ENCODE peak calls at places on chromosome 13, in nine cellular contexts. H is stimulated activated CD8-positive, alpha-beta memory T cell treated with anti-CD3 and anti-CD28 coated beads, Interleukin-12 subunit alpha, Interleukin-12 subunit beta, amount 100 ng/mL, for 4 hours; D is T-helper 2 cell; E is NCI-H187; Q is dorsolateral prefrontal cortex; C is T-helper 17 cell; P is stimulated activated CD4-positive, alpha-beta T cell treated with anti-CD3 and anti-CD28 coated beads, Interleukin-15, amount 100 ng/mL, for 1 hour; B is GM13976; G is thoracic aorta. R is an unnamed sample.

GRCh38 chr13:19575230-19575629 is 13.9 kb upstream of the TPTE2 start:
- DNase-seq in H (no peak), D (no peak), E (no peak), Q (no peak), C (no peak), P (no peak), B (no peak), G (no peak), R (no peak)

GRCh38 chr13:37540228-37540627 is 58.3 kb downstream of the POSTN start:
- DNase-seq in H (no peak), D (no peak), E (no peak), Q (no peak), C (no peak), P (no peak), B (no peak), G (no peak), R (no peak)

GRCh38 chr13:113532156-113532806 is 41.8 kb upstream of the DCUN1D2 start:
- DNase-seq in H (no peak), D (no peak), E (no peak), Q (no peak), C (no peak), P (no peak), B (no peak), G (no peak), R (peak)

GRCh38 chr13:96141032-96141431 is 51.1 kb downstream of the HS6ST3 start:
- DNase-seq in H (no peak), D (no peak), E (peak), Q (no peak), C (no peak), P (no peak), B (no peak), G (no peak), R (no peak)

GRCh38 chr13:40292108-40292507 is 374.3 kb downstream of the FOXO1 start:
- DNase-seq in H (no peak), D (no peak), E (no peak), Q (no peak), C (no peak), P (no peak), B (no peak), G (no peak), R (no peak)

GRCh38 chr13:53901593-53901992 is 873.0 kb downstream of the OLFM4 start:
- DNase-seq in H (no peak), D (no peak), E (no peak), Q (no peak), C (no peak), P (no peak), B (no peak), G (no peak), R (no peak)

GRCh38 chr13:70960841-70961443 is 852.7 kb upstream of the KLHL1 start:
- DNase-seq in H (no peak), D (peak), E (no peak), Q (no peak), C (no peak), P (no peak), B (peak), G (no peak), R (peak)

GRCh38 chr13:102805680-102806079 is 6.8 kb downstream of the BIVM start:
- DNase-seq in H (no peak), D (no peak), E (no peak), Q (no peak), C (no peak), P (no peak), B (no peak), G (no peak), R (no peak)

GRCh38 chr13:37608750-37609339 is 10.3 kb upstream of the POSTN start:
- DNase-seq in H (no peak), D (no peak), E (no peak), Q (no peak), C (no peak), P (no peak), B (no peak), G (no peak), R (no peak)

GRCh38 chr13:101626925-101627555 is 174.6 kb downstream of the ITGBL1 start:
- DNase-seq in H (no peak), D (peak), E (no peak), Q (no peak), C (no peak), P (no peak), B (peak), G (no peak), R (peak)

GRCh38 chr13:45102136-45102802 is 18.0 kb upstream of the GTF2F2 start:
- DNase-seq in H (no peak), D (no peak), E (no peak), Q (peak), C (no peak), P (no peak), B (no peak), G (no peak), R (peak)

GRCh38 chr13:101535192-101535746 is 82.8 kb downstream of the ITGBL1 start:
- DNase-seq in H (no peak), D (no peak), E (no peak), Q (no peak), C (no peak), P (no peak), B (no peak), G (no peak), R (no peak)

GRCh38 chr13:27403252-27403678 is 21.2 kb upstream of the GTF3A start:
- DNase-seq in H (no peak), D (no peak), E (no peak), Q (no peak), C (no peak), P (no peak), B (no peak), G (no peak), R (peak)

GRCh38 chr13:25329706-25330105 is 28.3 kb downstream of the NUP58 start:
- DNase-seq in H (no peak), D (no peak), E (no peak), Q (no peak), C (no peak), P (no peak), B (no peak), G (no peak), R (no peak)

GRCh38 chr13:90105276-90105675 is 1242.2 kb upstream of the MIR17HG start:
- DNase-seq in H (no peak), D (peak), E (no peak), Q (no peak), C (no peak), P (no peak), B (no peak), G (no peak), R (no peak)

GRCh38 chr13:67230774-67231480 is 791 bp upstream of the PCDH9 start:
- DNase-seq in H (peak), D (peak), E (peak), Q (peak), C (peak), P (no peak), B (peak), G (no peak), R (peak)

GRCh38 chr13:40596484-40596883 is 70.0 kb downstream of the FOXO1 start:
- DNase-seq in H (no peak), D (peak), E (no peak), Q (no peak), C (no peak), P (no peak), B (no peak), G (no peak), R (no peak)

GRCh38 chr13:76438050-76438449 is 448.2 kb downstream of the KCTD12 start:
- DNase-seq in H (no peak), D (no peak), E (no peak), Q (no peak), C (no peak), P (no peak), B (no peak), G (no peak), R (no peak)

GRCh38 chr13:29472317-29472961 is 123.0 kb downstream of the SLC7A1 start:
- DNase-seq in H (peak), D (peak), E (no peak), Q (no peak), C (peak), P (no peak), B (peak), G (no peak), R (no peak)

GRCh38 chr13:31860002-31860401 is 120.7 kb downstream of the RXFP2 start:
- DNase-seq in H (no peak), D (no peak), E (no peak), Q (peak), C (no peak), P (no peak), B (no peak), G (no peak), R (no peak)

GRCh38 chr13:30016398-30016797 is 166.0 kb upstream of the UBL3 start:
- DNase-seq in H (no peak), D (no peak), E (no peak), Q (no peak), C (no peak), P (no peak), B (no peak), G (no peak), R (no peak)

GRCh38 chr13:100235311-100235901 is 146.5 kb downstream of the PCCA start:
- DNase-seq in H (no peak), D (peak), E (peak), Q (no peak), C (no peak), P (no peak), B (peak), G (no peak), R (peak)

GRCh38 chr13:98184796-98185195 is 7.7 kb upstream of the RNF113B start:
- DNase-seq in H (no peak), D (no peak), E (no peak), Q (no peak), C (no peak), P (no peak), B (no peak), G (no peak), R (no peak)

GRCh38 chr13:100513987-100514670 is 74.5 kb downstream of the GGACT start:
- DNase-seq in H (no peak), D (no peak), E (peak), Q (no peak), C (no peak), P (no peak), B (no peak), G (no peak), R (peak)

GRCh38 chr13:23428183-23428528 is 5.3 kb downstream of the SACS start:
- DNase-seq in H (no peak), D (no peak), E (no peak), Q (no peak), C (no peak), P (no peak), B (no peak), G (no peak), R (peak)

GRCh38 chr13:76707360-76707759 is 178.8 kb downstream of the KCTD12 start:
- DNase-seq in H (no peak), D (no peak), E (no peak), Q (no peak), C (no peak), P (no peak), B (no peak), G (no peak), R (no peak)

GRCh38 chr13:99418663-99419140 is 82.6 kb upstream of the TM9SF2 start:
- DNase-seq in H (no peak), D (no peak), E (no peak), Q (no peak), C (no peak), P (no peak), B (no peak), G (no peak), R (peak)

GRCh38 chr13:98172570-98173405 is 4.3 kb downstream of the RNF113B start:
- DNase-seq in H (no peak), D (no peak), E (no peak), Q (no peak), C (no peak), P (no peak), B (no peak), G (no peak), R (no peak)

GRCh38 chr13:95644611-95645052 is at the start of gene DZIP1:
- DNase-seq in H (no peak), D (peak), E (peak), Q (peak), C (no peak), P (no peak), B (peak), G (peak), R (peak)

GRCh38 chr13:109938255-109938936 is 152.0 kb upstream of the IRS2 start:
- DNase-seq in H (no peak), D (no peak), E (no peak), Q (no peak), C (no peak), P (no peak), B (no peak), G (no peak), R (no peak)

GRCh38 chr13:51950722-51951121 is 60.5 kb downstream of the ATP7B start:
- DNase-seq in H (no peak), D (peak), E (no peak), Q (no peak), C (no peak), P (no peak), B (no peak), G (no peak), R (no peak)

GRCh38 chr13:43874512-43875092 is 4.9 kb downstream of the CCDC122 start:
- DNase-seq in H (no peak), D (peak), E (no peak), Q (no peak), C (no peak), P (no peak), B (no peak), G (no peak), R (no peak)

GRCh38 chr13:59823495-59823894 is 340.2 kb downstream of the DIAPH3 start:
- DNase-seq in H (no peak), D (no peak), E (no peak), Q (no peak), C (no peak), P (no peak), B (no peak), G (no peak), R (no peak)

GRCh38 chr13:71877280-71877653 is 10.3 kb upstream of the DACH1 start:
- DNase-seq in H (no peak), D (no peak), E (no peak), Q (no peak), C (no peak), P (no peak), B (no peak), G (no peak), R (no peak)

GRCh38 chr13:110070511-110071120 is 236.3 kb downstream of the COL4A1 start:
- DNase-seq in H (no peak), D (no peak), E (no peak), Q (no peak), C (no peak), P (no peak), B (no peak), G (no peak), R (peak)

GRCh38 chr13:78317030-78317429 is 286.3 kb downstream of the POU4F1 start:
- DNase-seq in H (no peak), D (no peak), E (no peak), Q (no peak), C (no peak), P (no peak), B (no peak), G (no peak), R (no peak)

GRCh38 chr13:60169239-60170031 is 5.7 kb upstream of the DIAPH3 start:
- DNase-seq in H (no peak), D (no peak), E (no peak), Q (no peak), C (no peak), P (no peak), B (no peak), G (no peak), R (no peak)

GRCh38 chr13:103145476-103145875 is 79.3 kb upstream of the SLC10A2 start:
- DNase-seq in H (no peak), D (no peak), E (no peak), Q (no peak), C (no peak), P (no peak), B (no peak), G (no peak), R (no peak)

GRCh38 chr13:41603917-41604316 is 146.6 kb downstream of the RGCC start:
- DNase-seq in H (no peak), D (no peak), E (no peak), Q (no peak), C (no peak), P (no peak), B (no peak), G (no peak), R (no peak)

R was measured in osteoblast.